ENCODE peak calls at places on chromosome 22, in nine cellular contexts. Y is A549, R is breast epithelium, P is heart right ventricle, B is HepG2, T is AG04450, C is ovary, X is left ventricle myocardium inferior, L is astrocyte. U is an unnamed sample.
A peak's percentile ranks its signal among the peaks of the same experiment; 100 is the strongest.

GRCh38 chr22:24322522-24322921 is 51.9 kb downstream of the SPECC1L start:
- DNase-seq in Y (no peak), R (no peak), P (no peak), B (no peak), T (no peak), C (no peak), X (no peak), L (no peak), U (no peak)

GRCh38 chr22:48596111-48596860 is 1231.4 kb downstream of the BRD1 start:
- DNase-seq in Y (no peak), R (no peak), P (no peak), B (no peak), T (no peak), C (no peak), X (no peak), L (no peak), U (no peak)

GRCh38 chr22:47629273-47629711 is 866.8 kb downstream of the TBC1D22A start:
- DNase-seq in Y (no peak), R (peak; percentile 3), P (no peak), B (no peak), T (no peak), C (peak; percentile 30), X (no peak), L (no peak), U (peak; percentile 41)

GRCh38 chr22:37303821-37304274 is 21.5 kb downstream of the CYTH4 start:
- DNase-seq in Y (peak; percentile 82), R (no peak), P (no peak), B (peak; percentile 32), T (peak; percentile 60), C (no peak), X (no peak), L (peak; percentile 91), U (no peak)

GRCh38 chr22:43862074-43862881 is at the start of gene SULT4A1:
- DNase-seq in Y (no peak), R (no peak), P (no peak), B (no peak), T (no peak), C (peak; percentile 47), X (no peak), L (peak; percentile 21), U (no peak)

GRCh38 chr22:22161924-22162851 is 82.4 kb upstream of the VPREB1 start:
- DNase-seq in Y (no peak), R (no peak), P (no peak), B (no peak), T (no peak), C (no peak), X (no peak), L (no peak), U (no peak)

GRCh38 chr22:28799125-28799833 is 1.1 kb downstream of the XBP1 start:
- DNase-seq in Y (peak; percentile 71), R (peak; percentile 71), P (no peak), B (peak; percentile 70), T (peak; percentile 83), C (peak; percentile 48), X (no peak), L (peak; percentile 85), U (peak; percentile 78)

GRCh38 chr22:29925402-29925801 is 42.4 kb downstream of the MTMR3 start:
- DNase-seq in Y (no peak), R (no peak), P (no peak), B (no peak), T (no peak), C (no peak), X (no peak), L (no peak), U (no peak)

GRCh38 chr22:18063311-18063710 is 14.5 kb upstream of the PEX26 start:
- DNase-seq in Y (no peak), R (peak; percentile 44), P (no peak), B (no peak), T (no peak), C (no peak), X (no peak), L (no peak), U (no peak)

GRCh38 chr22:44659140-44659539 is 42.9 kb upstream of the PRR5 start:
- DNase-seq in Y (no peak), R (no peak), P (no peak), B (no peak), T (no peak), C (no peak), X (no peak), L (no peak), U (no peak)

GRCh38 chr22:25780673-25781072 is 38.7 kb downstream of the MYO18B start:
- DNase-seq in Y (no peak), R (no peak), P (no peak), B (no peak), T (no peak), C (no peak), X (no peak), L (no peak), U (no peak)

GRCh38 chr22:41524809-41525449 is 19.3 kb downstream of the POLR3H start:
- DNase-seq in Y (no peak), R (no peak), P (no peak), B (no peak), T (no peak), C (peak; percentile 63), X (no peak), L (no peak), U (no peak)

GRCh38 chr22:20565079-20565734 is 57.8 kb downstream of the MED15 start:
- DNase-seq in Y (no peak), R (no peak), P (no peak), B (no peak), T (no peak), C (no peak), X (no peak), L (no peak), U (peak; percentile 68)
- H3K4me3 ChIP-seq in Y (no peak overlapping the region), R (no peak overlapping the region), P (no peak overlapping the region), B (no peak overlapping the region), T (no peak overlapping the region), C (no peak overlapping the region), X (no peak overlapping the region), L (no peak overlapping the region), U (no peak overlapping the region)

GRCh38 chr22:50527921-50528681 is 1.7 kb downstream of the TYMP start:
- DNase-seq in Y (no peak), R (no peak), P (no peak), B (no peak), T (no peak), C (no peak), X (no peak), L (no peak), U (peak; percentile 73)

GRCh38 chr22:50526849-50527801 is 1.7 kb upstream of the SCO2 start:
- DNase-seq in Y (peak; percentile 44), R (peak; percentile 51), P (peak; percentile 67), B (peak; percentile 70), T (no peak), C (peak; percentile 51), X (peak; percentile 65), L (no peak), U (peak; percentile 80)

GRCh38 chr22:50525104-50525958 is at the start of gene SCO2:
- DNase-seq in Y (peak; percentile 87), R (peak; percentile 94), P (peak; percentile 98), B (peak; percentile 90), T (peak; percentile 94), C (peak; percentile 98), X (peak; percentile 97), L (peak; percentile 94), U (peak; percentile 95)

GRCh38 chr22:50524664-50525103 is 714 bp downstream of the SCO2 start:
- DNase-seq in Y (no peak), R (no peak), P (no peak), B (no peak), T (no peak), C (no peak), X (no peak), L (no peak), U (no peak)

DNA sequence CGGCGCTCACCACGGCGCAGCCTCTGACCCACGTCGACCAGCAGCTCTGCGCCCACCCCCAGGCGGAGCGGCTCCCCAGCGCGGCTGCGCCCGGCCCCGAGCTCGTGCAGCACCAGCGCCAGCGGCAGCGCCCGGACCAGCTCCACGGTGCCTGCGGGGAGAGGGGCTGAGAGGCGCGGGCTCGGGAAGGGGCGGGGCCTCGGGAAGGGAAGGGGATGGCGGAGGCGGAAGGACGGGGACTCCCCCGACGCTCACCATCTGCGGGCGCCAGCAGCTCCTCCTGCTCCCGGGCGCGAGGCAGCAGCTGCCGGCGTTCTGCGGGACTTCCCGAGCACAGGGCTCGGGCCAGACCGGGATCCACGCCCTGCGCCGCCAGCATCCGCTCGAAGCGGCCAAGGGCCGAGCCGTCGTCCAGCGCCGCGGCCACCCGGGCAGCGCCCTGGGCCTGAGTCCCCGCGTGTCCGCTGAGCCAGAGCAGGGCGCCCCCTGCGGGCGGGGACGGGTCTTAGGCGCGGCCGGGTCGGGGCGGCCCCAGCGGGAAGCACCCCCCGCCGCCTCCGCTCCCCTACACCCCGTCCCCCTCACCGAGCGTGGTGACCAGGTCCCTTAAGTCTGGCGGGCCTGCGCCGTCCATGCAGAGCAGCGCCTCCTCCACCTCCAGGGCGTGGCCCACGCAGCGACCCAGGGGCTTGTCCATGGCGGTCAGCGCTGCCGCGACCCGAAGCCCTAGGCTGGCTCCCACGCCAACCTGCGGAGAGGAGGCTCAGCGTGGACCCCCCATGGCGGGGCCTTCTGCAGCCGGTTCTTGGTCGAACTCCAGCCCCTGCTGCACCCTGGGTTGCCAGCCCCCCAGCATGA is 822 bp upstream of the SCO2 start:
- DNase-seq in Y (peak; percentile 53), R (peak; percentile 64), P (peak; percentile 87), B (peak; percentile 44), T (no peak), C (peak; percentile 85), X (peak; percentile 85), L (peak; percentile 54), U (peak; percentile 84)
- TF ChIP-seq CTCF in Y (peak; percentile 68), R (no peak), P (peak; percentile 69), B (peak; percentile 46), T (peak; percentile 41), C (peak; percentile 6), X (peak; percentile 76), L (no peak), U (peak; percentile 31)

GRCh38 chr22:33504941-33505647 is 415.2 kb downstream of the LARGE1 start:
- DNase-seq in Y (no peak), R (no peak), P (no peak), B (no peak), T (no peak), C (no peak), X (no peak), L (no peak), U (no peak)
- H3K4me3 ChIP-seq in Y (no peak overlapping the region), R (no peak overlapping the region), P (no peak overlapping the region), B (no peak overlapping the region), T (no peak overlapping the region), C (no peak overlapping the region), X (no peak overlapping the region), L (no peak overlapping the region), U (no peak overlapping the region)

DNA sequence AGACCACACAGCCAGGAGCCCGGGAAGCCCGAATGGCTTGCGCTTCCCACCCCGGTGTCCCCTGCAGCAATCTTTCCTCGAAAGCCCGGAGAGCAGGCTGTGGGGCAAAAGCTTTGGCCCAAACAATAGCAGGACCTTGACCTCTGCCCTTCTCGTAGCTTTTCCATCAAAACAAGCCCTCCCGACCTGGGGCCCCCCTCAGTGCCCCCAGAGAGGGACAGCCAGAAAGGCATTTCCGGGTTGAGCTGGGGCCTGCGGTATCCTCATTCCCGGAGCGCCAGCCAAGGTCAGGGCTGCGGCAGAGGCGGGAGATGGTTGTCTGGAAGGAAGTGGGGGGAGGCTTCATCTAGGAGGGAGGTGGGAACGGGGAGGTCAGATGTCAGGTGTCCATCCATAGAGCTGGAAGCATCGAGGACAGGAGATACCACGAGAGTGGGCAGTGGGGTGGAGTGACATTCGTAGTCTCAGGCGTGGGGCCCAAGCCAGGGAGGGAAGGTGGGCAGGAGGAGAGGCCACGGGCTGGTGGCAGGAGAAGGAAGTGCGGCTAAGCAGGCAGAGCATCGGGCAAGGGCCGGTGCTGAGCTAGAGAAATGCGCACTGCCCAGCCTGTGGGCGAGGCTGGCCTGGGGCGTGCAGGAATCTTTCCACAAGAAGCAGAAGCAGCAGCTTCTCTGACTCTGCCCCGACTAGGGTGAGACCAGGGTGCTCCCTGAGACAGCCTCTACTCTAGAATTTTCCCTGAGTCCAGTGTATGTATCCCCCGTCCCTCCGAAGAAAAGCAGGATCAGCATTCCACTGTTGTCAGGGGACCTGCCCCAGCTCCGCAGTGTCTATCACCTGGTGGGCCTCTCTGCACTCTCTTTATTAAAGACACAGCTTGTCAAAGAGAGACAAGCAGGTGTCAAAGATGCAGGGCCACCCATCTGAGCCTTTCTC is 14.3 kb downstream of the PDGFB start:
- DNase-seq in Y (no peak), R (no peak), P (peak; percentile 33), B (peak; percentile 90), T (no peak), C (peak; percentile 56), X (no peak), L (no peak), U (no peak)
- TF ChIP-seq CTCF in Y (no peak), R (no peak), P (no peak), B (no peak), T (no peak), C (no peak), X (no peak), L (no peak), U (no peak)

U was measured in coronary artery.